ENCODE peak calls at places on chromosomes 5 and 9, in nine cellular contexts. E is gastrocnemius medialis, A is cardiac fibroblast, I is retinal pigment epithelial cell, W is GM23338, F is left ventricle myocardium inferior, B is tibial artery, O is stomach, Y is AG10803. J is an unnamed sample.

GRCh38 chr9:12935714-12936113 is 160.9 kb downstream of the LURAP1L start:
- DNase-seq in E (no peak), A (peak), I (no peak), W (no peak), F (no peak), B (no peak), O (no peak), Y (peak), J (no peak)

GRCh38 chr9:106655966-106656365 is 207.0 kb upstream of the ZNF462 start:
- DNase-seq in E (no peak), A (no peak), I (no peak), W (no peak), F (no peak), B (no peak), O (no peak), Y (no peak), J (no peak)

GRCh38 chr9:103245369-103245768 is 250.2 kb downstream of the CYLC2 start:
- DNase-seq in E (no peak), A (peak), I (peak), W (no peak), F (no peak), B (no peak), O (no peak), Y (no peak), J (no peak)

GRCh38 chr9:123769723-123770122 is 160.2 kb downstream of the DENND1A start:
- DNase-seq in E (no peak), A (no peak), I (no peak), W (no peak), F (no peak), B (no peak), O (no peak), Y (peak), J (no peak)

GRCh38 chr5:136080483-136081180 is 51.8 kb downstream of the TGFBI start:
- DNase-seq in E (peak), A (peak), I (peak), W (peak), F (peak), B (peak), O (peak), Y (peak), J (peak)

GRCh38 chr9:90827181-90827866 is 25.7 kb downstream of the SYK start:
- DNase-seq in E (peak), A (no peak), I (no peak), W (no peak), F (no peak), B (no peak), O (no peak), Y (no peak), J (peak)

GRCh38 chr9:127473501-127473900 is 22.2 kb downstream of the LRSAM1 start:
- DNase-seq in E (no peak), A (no peak), I (no peak), W (no peak), F (no peak), B (no peak), O (no peak), Y (no peak), J (no peak)

GRCh38 chr5:160500776-160501175 is 79.1 kb downstream of the PTTG1 start:
- DNase-seq in E (no peak), A (no peak), I (no peak), W (no peak), F (no peak), B (no peak), O (no peak), Y (no peak), J (no peak)

GRCh38 chr5:65190328-65191053 is 291.2 kb downstream of the ADAMTS6 start:
- DNase-seq in E (no peak), A (peak), I (peak), W (no peak), F (no peak), B (no peak), O (no peak), Y (peak), J (no peak)

GRCh38 chr5:118095100-118095499 is 893.2 kb downstream of the DTWD2 start:
- DNase-seq in E (no peak), A (no peak), I (peak), W (no peak), F (no peak), B (no peak), O (no peak), Y (peak), J (no peak)

GRCh38 chr5:58923355-58923754 is 340.5 kb downstream of the RAB3C start:
- DNase-seq in E (no peak), A (no peak), I (no peak), W (no peak), F (no peak), B (no peak), O (no peak), Y (no peak), J (no peak)

GRCh38 chr5:35246411-35246810 is 16.1 kb upstream of the PRLR start:
- DNase-seq in E (no peak), A (no peak), I (no peak), W (peak), F (no peak), B (no peak), O (no peak), Y (no peak), J (no peak)

GRCh38 chr9:136886610-136887597 is 588 bp downstream of the TRAF2 start:
- DNase-seq in E (no peak), A (peak), I (no peak), W (peak), F (no peak), B (no peak), O (no peak), Y (no peak), J (no peak)

GRCh38 chr9:122912671-122912963 is 506 bp downstream of the ZBTB6 start:
- DNase-seq in E (no peak), A (no peak), I (no peak), W (no peak), F (no peak), B (no peak), O (no peak), Y (no peak), J (no peak)

GRCh38 chr9:21017092-21017491 is 14.3 kb downstream of the HACD4 start:
- DNase-seq in E (no peak), A (peak), I (peak), W (no peak), F (no peak), B (no peak), O (no peak), Y (peak), J (no peak)

GRCh38 chr5:8861764-8862163 is 684.1 kb downstream of the SEMA5A start:
- DNase-seq in E (no peak), A (no peak), I (no peak), W (no peak), F (no peak), B (no peak), O (no peak), Y (no peak), J (no peak)

GRCh38 chr5:109755761-109756160 is 66.0 kb downstream of the MAN2A1 start:
- DNase-seq in E (no peak), A (no peak), I (no peak), W (no peak), F (no peak), B (no peak), O (no peak), Y (no peak), J (no peak)

GRCh38 chr5:118042076-118042475 is 946.3 kb downstream of the DTWD2 start:
- DNase-seq in E (no peak), A (peak), I (no peak), W (no peak), F (no peak), B (no peak), O (no peak), Y (no peak), J (no peak)

GRCh38 chr5:180207593-180207992 is 1.4 kb downstream of the RASGEF1C start:
- DNase-seq in E (no peak), A (no peak), I (no peak), W (peak), F (no peak), B (no peak), O (no peak), Y (no peak), J (no peak)

GRCh38 chr5:180208038-180208434 is 975 bp downstream of the RASGEF1C start:
- DNase-seq in E (no peak), A (no peak), I (no peak), W (peak), F (no peak), B (no peak), O (no peak), Y (no peak), J (no peak)

GRCh38 chr5:180206993-180207392 is 2.0 kb downstream of the RASGEF1C start:
- DNase-seq in E (no peak), A (no peak), I (no peak), W (no peak), F (no peak), B (no peak), O (no peak), Y (no peak), J (no peak)

GRCh38 chr5:180209137-180209581 is at the start of gene RASGEF1C:
- DNase-seq in E (no peak), A (peak), I (peak), W (peak), F (peak), B (no peak), O (peak), Y (peak), J (peak)

GRCh38 chr5:180208435-180209081 is 453 bp downstream of the RASGEF1C start:
- DNase-seq in E (no peak), A (no peak), I (no peak), W (peak), F (no peak), B (no peak), O (no peak), Y (no peak), J (no peak)
- H3K4me3 ChIP-seq in E (peak), A (peak), I (peak), W (peak), F (peak), B (peak), O (peak), Y (peak), J (no peak)

GRCh38 chr9:73156593-73157187 is 5.0 kb downstream of the ANXA1 start:
- DNase-seq in E (no peak), A (no peak), I (no peak), W (no peak), F (no peak), B (no peak), O (no peak), Y (no peak), J (no peak)
- H3K4me3 ChIP-seq in E (no peak), A (no peak), I (peak), W (no peak), F (no peak), B (no peak), O (no peak), Y (no peak), J (no peak)

GRCh38 chr5:66958126-66958983 is 238.2 kb downstream of the CD180 start:
- DNase-seq in E (no peak), A (peak), I (no peak), W (peak), F (no peak), B (no peak), O (no peak), Y (peak), J (no peak)
- H3K4me3 ChIP-seq in E (peak), A (peak), I (peak), W (peak), F (peak), B (peak), O (peak), Y (peak), J (no peak)

DNA sequence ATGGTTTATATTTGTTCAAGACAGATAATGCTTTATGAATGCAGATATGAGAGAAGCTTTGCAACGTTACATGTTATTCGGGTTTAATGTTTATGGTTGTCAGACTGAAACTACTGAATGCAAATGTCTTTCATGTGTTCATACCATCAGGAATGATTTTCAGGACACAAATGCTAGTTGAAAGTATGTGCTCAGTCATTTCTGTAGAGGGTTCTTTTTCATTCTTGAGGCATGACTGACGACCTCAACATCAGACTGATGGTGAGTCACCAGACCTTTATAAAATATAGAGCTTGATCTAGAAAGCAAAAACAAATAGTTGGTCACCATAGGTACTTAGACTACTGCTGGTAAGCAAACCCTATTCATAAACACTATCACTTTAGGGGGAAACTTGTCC is 287.3 kb upstream of the NUDT12 start:
- DNase-seq in E (no peak), A (peak), I (peak), W (no peak), F (no peak), B (no peak), O (no peak), Y (peak), J (no peak)
- H3K4me3 ChIP-seq in E (no peak), A (no peak), I (no peak), W (no peak), F (no peak), B (no peak), O (no peak), Y (no peak), J (no peak)

GRCh38 chr5:98157368-98157767 is 616.1 kb upstream of the RGMB start:
- DNase-seq in E (no peak), A (no peak), I (no peak), W (peak), F (no peak), B (no peak), O (no peak), Y (no peak), J (no peak)

GRCh38 chr5:98163796-98164493 is 609.5 kb upstream of the RGMB start:
- DNase-seq in E (no peak), A (no peak), I (no peak), W (no peak), F (no peak), B (no peak), O (no peak), Y (no peak), J (no peak)

GRCh38 chr5:98158440-98158839 is 615.0 kb upstream of the RGMB start:
- DNase-seq in E (no peak), A (no peak), I (no peak), W (no peak), F (no peak), B (no peak), O (no peak), Y (no peak), J (no peak)
- H3K4me3 ChIP-seq in E (no peak), A (no peak), I (no peak), W (no peak), F (no peak), B (no peak), O (no peak), Y (no peak), J (no peak)

DNA sequence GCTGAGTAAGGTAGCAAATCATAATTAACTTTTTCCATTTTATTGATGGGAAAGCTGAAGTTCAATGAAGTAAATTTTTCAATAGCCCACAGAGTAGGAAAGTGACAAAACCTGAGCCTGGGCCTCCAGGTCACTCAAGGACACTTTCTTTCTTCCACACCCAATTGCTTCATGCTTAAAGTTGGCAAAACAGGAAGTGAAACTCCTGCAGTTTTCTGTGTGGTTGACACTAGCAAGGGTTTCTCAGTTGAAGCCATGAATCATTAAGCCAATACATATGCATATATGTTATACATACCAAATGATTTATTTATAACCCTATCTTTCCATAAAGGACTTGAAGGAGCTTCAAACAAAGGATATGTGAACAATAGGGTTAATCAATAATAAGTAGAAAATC is 13.9 kb downstream of the TLR4 start:
- DNase-seq in E (no peak), A (peak), I (no peak), W (no peak), F (no peak), B (no peak), O (no peak), Y (peak), J (no peak)
- H3K4me3 ChIP-seq in E (no peak), A (no peak), I (no peak), W (no peak), F (no peak), B (no peak), O (no peak), Y (no peak), J (no peak)

GRCh38 chr9:70802206-70802605 is 319.2 kb downstream of the TRPM3 start:
- DNase-seq in E (no peak), A (peak), I (no peak), W (no peak), F (no peak), B (no peak), O (no peak), Y (peak), J (no peak)

GRCh38 chr9:70802758-70803436 is 318.5 kb downstream of the TRPM3 start:
- DNase-seq in E (no peak), A (no peak), I (no peak), W (peak), F (no peak), B (no peak), O (no peak), Y (no peak), J (no peak)

GRCh38 chr9:70811638-70812037 is 309.8 kb downstream of the TRPM3 start:
- DNase-seq in E (no peak), A (no peak), I (no peak), W (no peak), F (no peak), B (no peak), O (no peak), Y (no peak), J (no peak)

GRCh38 chr9:70805953-70806352 is 315.5 kb downstream of the TRPM3 start:
- DNase-seq in E (peak), A (no peak), I (peak), W (no peak), F (no peak), B (no peak), O (no peak), Y (no peak), J (no peak)

DNA sequence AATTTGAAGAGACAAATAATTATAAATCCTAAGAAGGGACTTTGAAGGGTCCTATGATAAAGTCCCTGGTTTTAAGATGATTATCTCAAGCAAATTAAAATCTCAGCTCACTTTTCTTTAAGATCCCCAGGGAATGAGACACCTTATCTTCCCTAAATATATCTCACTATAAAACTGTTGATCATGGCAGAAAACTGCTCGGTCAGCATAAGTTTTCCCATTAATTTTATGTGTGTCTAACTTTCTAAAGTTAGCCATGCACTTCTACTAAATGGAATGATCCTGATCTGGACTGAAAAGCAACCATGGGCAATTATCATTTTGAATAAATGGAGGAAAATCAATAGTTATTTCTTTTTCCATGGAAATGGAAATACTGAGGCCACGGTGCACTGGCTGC is 314.5 kb downstream of the TRPM3 start:
- DNase-seq in E (no peak), A (no peak), I (no peak), W (no peak), F (no peak), B (no peak), O (no peak), Y (no peak), J (no peak)
- H3K4me3 ChIP-seq in E (no peak), A (no peak), I (no peak), W (no peak), F (no peak), B (no peak), O (no peak), Y (no peak), J (no peak)

DNA sequence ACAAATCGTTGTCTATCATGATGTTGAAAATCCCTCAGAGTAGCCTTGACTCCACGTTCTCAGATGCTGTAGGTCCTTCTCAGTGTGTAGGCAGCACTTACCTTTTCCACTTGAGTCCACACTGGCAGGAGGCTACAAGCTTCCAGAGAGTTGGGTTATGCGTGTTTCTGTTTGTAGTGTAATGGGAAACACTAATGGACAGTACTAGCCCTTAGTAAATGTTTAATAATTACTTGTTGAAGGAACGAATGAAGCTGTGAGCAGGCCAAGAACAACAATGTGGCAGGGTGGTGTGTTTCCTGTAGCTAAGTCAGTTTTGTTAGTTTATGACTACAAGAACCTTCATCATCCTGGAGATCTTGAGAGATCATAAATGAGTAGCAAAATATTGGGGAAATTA is 83.5 kb downstream of the ARHGAP26 start:
- DNase-seq in E (no peak), A (peak), I (no peak), W (no peak), F (no peak), B (no peak), O (no peak), Y (no peak), J (no peak)
- H3K4me3 ChIP-seq in E (no peak), A (no peak), I (no peak), W (no peak), F (no peak), B (no peak), O (no peak), Y (no peak), J (no peak)